ENCODE peak calls at places on chromosomes 16 and 17, in four cellular contexts. E is MM.1S, B is lower lobe of right lung, S is thoracic aorta. K is an unnamed sample.

GRCh38 chr17:36601303-36602029 is at the start of gene MRM1:
- DNase-seq in S (peak), B (peak), E (peak), K (peak)

GRCh38 chr16:57113042-57113453 is 20.7 kb downstream of the CPNE2 start:
- DNase-seq in S (no peak), E (no peak), B (no peak), K (peak)

GRCh38 chr17:31068291-31068690 is 26.5 kb upstream of the NF1 start:
- DNase-seq in B (no peak), E (no peak), S (no peak), K (peak)

GRCh38 chr16:85615852-85616607 is 2.9 kb downstream of the GSE1 start:
- DNase-seq in S (no peak), E (peak), B (peak), K (peak)

GRCh38 chr17:56045907-56046306 is 107.4 kb upstream of the ANKFN1 start:
- DNase-seq in B (no peak), E (no peak), S (no peak), K (no peak)

GRCh38 chr17:78179372-78179771 is 7.5 kb downstream of the TK1 start:
- DNase-seq in E (no peak), B (no peak), S (peak), K (peak)

GRCh38 chr16:70466812-70467090 is 12.4 kb downstream of the FCSK start:
- DNase-seq in S (no peak), B (no peak), E (no peak), K (no peak)

GRCh38 chr16:54707813-54708212 is 222.9 kb upstream of the IRX5 start:
- DNase-seq in B (no peak), E (no peak), S (no peak), K (no peak)

GRCh38 chr17:2580156-2580555 is 13.3 kb upstream of the PAFAH1B1 start:
- DNase-seq in S (no peak), B (no peak), E (no peak), K (no peak)

GRCh38 chr17:77555741-77556291 is 402.7 kb upstream of the TNRC6C start:
- DNase-seq in E (no peak), S (no peak), B (peak), K (peak)

GRCh38 chr17:280216-280615 is 72.4 kb downstream of the RPH3AL start:
- DNase-seq in S (no peak), B (peak), E (no peak), K (no peak)

GRCh38 chr16:86532526-86532815 is 22.1 kb downstream of the FOXF1 start:
- DNase-seq in B (no peak), E (no peak), S (no peak), K (no peak)

GRCh38 chr16:28873543-28874201 is 4.6 kb upstream of the ATP2A1 start:
- DNase-seq in E (peak), B (no peak), S (no peak), K (no peak)

GRCh38 chr17:8826808-8827435 is 27.8 kb upstream of the MFSD6L start:
- DNase-seq in B (no peak), S (no peak), E (no peak), K (no peak)

GRCh38 chr17:18966831-18967624 is 15.1 kb downstream of the SLC5A10 start:
- DNase-seq in E (no peak), B (no peak), S (no peak), K (peak)

GRCh38 chr16:48212033-48212432 is 32.1 kb upstream of the LONP2 start:
- DNase-seq in B (no peak), E (no peak), S (no peak), K (no peak)

GRCh38 chr16:2043296-2043979 is 4.2 kb downstream of the NTHL1 start:
- DNase-seq in S (no peak), E (no peak), B (no peak), K (no peak)

GRCh38 chr16:83669456-83669855 is 138.3 kb upstream of the HSBP1 start:
- DNase-seq in S (no peak), B (no peak), E (no peak), K (no peak)

GRCh38 chr16:88732172-88732960 is 26.1 kb downstream of the CTU2 start:
- DNase-seq in E (no peak), S (no peak), B (no peak), K (no peak)

GRCh38 chr16:47617732-47618131 is 156.6 kb downstream of the PHKB start:
- DNase-seq in S (no peak), E (no peak), B (no peak), K (no peak)

GRCh38 chr17:45147581-45148182 is 593 bp upstream of the HEXIM1 start:
- DNase-seq in S (no peak), E (peak), B (peak), K (peak)

GRCh38 chr16:56339431-56340195 is 85.7 kb downstream of the AMFR start:
- DNase-seq in S (no peak), E (no peak), B (no peak), K (no peak)

GRCh38 chr16:86396318-86396882 is 113.9 kb upstream of the FOXF1 start:
- DNase-seq in E (no peak), B (no peak), S (no peak), K (peak)

GRCh38 chr17:35536664-35537160 is 766 bp downstream of the SLFN12L start:
- DNase-seq in S (no peak), B (no peak), E (no peak), K (no peak)

GRCh38 chr16:70428178-70428998 is 10.5 kb downstream of the ST3GAL2 start:
- DNase-seq in S (peak), E (peak), B (peak), K (peak)

GRCh38 chr17:63382826-63383225 is 63.3 kb downstream of the CYB561 start:
- DNase-seq in B (no peak), E (no peak), S (no peak), K (peak)

GRCh38 chr16:87374313-87374712 is 9.3 kb downstream of the FBXO31 start:
- DNase-seq in B (peak), S (no peak), E (no peak), K (no peak)

GRCh38 chr16:69340095-69340644 is 598 bp downstream of the NIP7 start:
- DNase-seq in B (no peak), E (peak), S (no peak), K (peak)

GRCh38 chr17:80187493-80187892 is 17.7 kb downstream of the CARD14 start:
- DNase-seq in B (peak), E (no peak), S (no peak), K (no peak)

GRCh38 chr17:29444589-29444988 is 54.4 kb downstream of the TAOK1 start:
- DNase-seq in B (no peak), S (no peak), E (no peak), K (peak)

GRCh38 chr16:12392585-12393089 is 411.1 kb downstream of the CPPED1 start:
- DNase-seq in B (no peak), E (no peak), S (no peak), K (peak)

GRCh38 chr16:26742040-26742439 is 324.7 kb upstream of the C16orf82 start:
- DNase-seq in E (no peak), S (no peak), B (no peak), K (no peak)

GRCh38 chr16:67163903-67164558 is 514 bp upstream of the HSF4 start:
- DNase-seq in B (no peak), S (no peak), E (no peak), K (no peak)

GRCh38 chr17:10888858-10889257 is 51.0 kb upstream of the PIRT start:
- DNase-seq in E (no peak), S (no peak), B (no peak), K (no peak)

GRCh38 chr17:29565643-29566472 is 979 bp downstream of the ABHD15 start:
- DNase-seq in B (peak), E (peak), S (no peak), K (no peak)

GRCh38 chr17:38867179-38867994 is 2.5 kb upstream of the LASP1 start:
- DNase-seq in B (no peak), E (peak), S (no peak), K (peak)

DNA sequence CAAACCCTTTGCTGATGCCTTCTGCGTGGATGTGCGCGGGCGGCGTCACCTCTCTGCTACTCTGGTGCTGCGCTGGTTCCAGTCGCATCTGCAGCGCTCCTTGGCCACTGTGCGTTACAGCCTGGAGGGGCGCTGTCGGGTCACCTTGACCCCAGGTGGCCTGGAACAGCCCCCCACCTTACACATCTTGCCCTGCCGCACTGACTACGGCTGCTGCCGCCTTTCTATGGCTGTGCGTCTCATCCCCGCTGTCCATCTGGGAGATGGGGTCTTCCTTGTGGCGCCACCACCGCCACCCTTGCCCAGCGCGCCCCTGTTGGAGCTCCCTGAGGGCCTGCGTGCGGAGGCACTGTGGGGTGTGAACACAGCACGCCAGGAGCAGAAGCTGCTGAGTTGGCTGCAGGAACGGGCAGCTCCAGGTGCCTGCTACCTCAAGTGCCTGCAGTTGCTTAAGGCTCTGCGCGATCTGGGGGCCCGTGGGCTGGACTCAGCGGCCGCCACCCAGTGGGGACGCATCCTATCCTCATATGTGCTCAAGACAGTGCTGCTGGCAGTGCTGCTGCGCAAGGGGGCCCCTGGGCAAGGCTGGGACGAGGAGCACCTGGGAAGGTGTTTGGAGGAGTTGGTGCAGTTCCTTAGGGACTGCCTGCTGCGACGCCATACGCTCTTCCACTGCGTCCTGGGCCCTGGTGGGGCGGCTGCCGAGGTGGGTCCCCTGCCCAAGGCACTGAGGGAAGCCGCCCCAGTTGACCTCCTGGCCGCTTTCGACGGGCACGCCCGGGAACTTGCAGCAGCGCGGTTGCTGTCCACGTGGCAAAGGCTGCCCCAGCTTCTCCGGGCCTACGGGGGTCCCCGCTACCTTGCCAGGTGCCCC is 1.6 kb downstream of the ITPRIPL2 start:
- DNase-seq in B (no peak), E (no peak), S (no peak), K (no peak)
- TF ChIP-seq CTCF in B (peak), E (no peak), S (no peak), K (peak)

GRCh38 chr17:75764711-75765421 is at the start of gene GALK1:
- DNase-seq in B (peak), S (no peak), E (peak), K (peak)

GRCh38 chr17:75763269-75763607 is 1.8 kb downstream of the GALK1 start:
- DNase-seq in S (no peak), E (no peak), B (peak), K (no peak)

GRCh38 chr17:75765981-75766380 is 989 bp upstream of the GALK1 start:
- DNase-seq in B (peak), E (no peak), S (no peak), K (no peak)

GRCh38 chr17:75763613-75764416 is 1.2 kb downstream of the GALK1 start:
- DNase-seq in E (no peak), B (peak), S (no peak), K (no peak)

DNA sequence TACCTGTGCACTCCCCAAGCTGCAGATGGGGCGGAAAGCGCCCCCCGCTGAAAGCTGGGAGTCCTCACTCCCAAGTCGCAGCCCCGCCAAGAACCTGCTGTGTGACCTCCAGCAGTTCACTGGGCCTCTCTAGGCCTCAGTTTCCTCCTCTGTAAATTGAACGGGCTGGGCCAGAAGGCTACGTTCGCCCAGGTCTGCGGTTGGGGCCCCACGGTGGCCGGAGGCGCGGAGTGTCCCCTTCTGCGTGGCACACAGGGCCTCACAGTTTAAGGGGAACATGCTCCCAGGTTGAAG is 628 bp downstream of the GALK1 start:
- DNase-seq in E (no peak), B (no peak), S (no peak), K (no peak)
- H3K4me3 ChIP-seq in E (peak), B (peak), S (peak), K (peak)

GRCh38 chr16:30369091-30369937 is 980 bp downstream of the TBC1D10B start:
- DNase-seq in E (peak), B (no peak), S (no peak), K (peak)

GRCh38 chr16:30372037-30372712 is 1.9 kb upstream of the TBC1D10B start:
- DNase-seq in E (no peak), S (no peak), B (no peak), K (no peak)

GRCh38 chr16:30371248-30371816 is 1.0 kb upstream of the TBC1D10B start:
- DNase-seq in E (no peak), S (no peak), B (no peak), K (no peak)

GRCh38 chr16:30369938-30370443 is 303 bp downstream of the TBC1D10B start:
- DNase-seq in B (no peak), S (no peak), E (no peak), K (no peak)

GRCh38 chr16:30370444-30371247 is at the start of gene TBC1D10B:
- DNase-seq in E (peak), S (peak), B (peak), K (peak)
- TF ChIP-seq CTCF in E (peak), S (no peak), B (peak), K (peak)

DNA sequence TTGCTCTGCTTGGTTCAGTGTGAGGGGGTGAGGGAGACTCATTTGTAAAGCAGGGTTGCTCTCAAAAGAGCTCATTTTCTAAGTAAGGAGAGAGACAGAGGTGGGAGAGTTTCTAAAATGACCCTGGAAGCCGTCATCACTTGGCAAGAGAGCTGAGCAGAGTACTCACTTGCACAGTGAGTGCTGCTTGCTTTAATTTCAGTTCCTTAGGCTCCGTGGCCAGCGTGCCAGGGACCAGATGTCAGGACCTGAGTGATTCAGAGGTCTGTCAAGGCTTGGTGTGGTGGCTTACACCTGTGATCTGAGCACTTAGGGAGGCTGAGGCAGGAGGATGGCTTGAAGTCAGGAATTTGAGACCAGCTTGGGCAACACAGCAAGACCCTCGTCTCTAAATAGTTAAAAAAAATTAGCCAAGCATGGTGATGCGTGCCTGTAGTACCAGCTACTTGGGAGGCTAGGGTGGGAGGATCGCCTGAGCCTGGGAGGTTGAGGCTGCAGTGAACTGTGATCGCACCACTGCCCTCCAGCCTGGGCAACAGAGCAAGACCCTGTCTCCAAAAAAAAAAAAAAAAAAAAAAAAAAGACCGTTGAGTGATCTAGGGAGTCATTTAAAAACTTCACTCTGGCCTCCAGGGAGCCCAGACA is 10.7 kb downstream of the ZNF205 start:
- DNase-seq in B (no peak), E (no peak), S (no peak), K (no peak)
- H3K4me3 ChIP-seq in B (no peak), E (no peak), S (no peak), K (no peak)

GRCh38 chr17:41518789-41519449 is at the start of gene KRT15:
- DNase-seq in S (no peak), B (no peak), E (peak), K (peak)
- TF ChIP-seq CTCF in S (no peak), B (no peak), E (no peak), K (peak)

K was measured in choroid plexus epithelial cell.